ENCODE peak calls at places on chromosomes 6 and 20, in four cellular contexts. C, Y, X and B are unnamed samples.

GRCh38 chr20:63946986-63947637 is 9.1 kb downstream of the UCKL1 start:
- DNase-seq in C (no peak), Y (no peak), X (no peak), B (no peak)

GRCh38 chr20:50380697-50381040 is 129.5 kb upstream of the PTPN1 start:
- DNase-seq in C (no peak), Y (no peak), X (no peak), B (no peak)

GRCh38 chr6:119501798-119502483 is 152.4 kb upstream of the MAN1A1 start:
- DNase-seq in C (no peak), Y (no peak), X (no peak), B (no peak)

GRCh38 chr6:116564296-116564695 is 7.0 kb upstream of the RWDD1 start:
- DNase-seq in C (no peak), Y (no peak), X (no peak), B (no peak)

GRCh38 chr20:46731770-46732169 is 22.3 kb downstream of the SLC2A10 start:
- DNase-seq in C (no peak), Y (no peak), X (no peak), B (no peak)

GRCh38 chr6:12137480-12137879 is 125.4 kb downstream of the HIVEP1 start:
- DNase-seq in C (no peak), Y (no peak), X (no peak), B (no peak)

GRCh38 chr6:151494235-151494950 is 576 bp downstream of the CCDC170 start:
- DNase-seq in C (no peak), Y (no peak), X (peak; percentile 65), B (no peak)

GRCh38 chr6:75170666-75171065 is 35.2 kb downstream of the COL12A1 start:
- DNase-seq in C (no peak), Y (no peak), X (no peak), B (no peak)

GRCh38 chr6:92690997-92691599 is 728.3 kb downstream of the EPHA7 start:
- DNase-seq in C (no peak), Y (no peak), X (no peak), B (no peak)

GRCh38 chr20:45822863-45823262 is 4.2 kb downstream of the TNNC2 start:
- DNase-seq in C (no peak), Y (no peak), X (peak; percentile 68), B (no peak)

GRCh38 chr6:13302751-13303667 is 25.3 kb downstream of the TBC1D7 start:
- DNase-seq in C (no peak), Y (no peak), X (peak; percentile 86), B (no peak)

GRCh38 chr20:25211273-25211672 is 15.8 kb downstream of the ENTPD6 start:
- DNase-seq in C (no peak), Y (no peak), X (no peak), B (no peak)

GRCh38 chr6:158991017-158991723 is 8.8 kb downstream of the RSPH3 start:
- DNase-seq in C (no peak), Y (no peak), X (no peak), B (no peak)

GRCh38 chr6:85892346-85892745 is 249.7 kb upstream of the SYNCRIP start:
- DNase-seq in C (peak; percentile 4), Y (no peak), X (no peak), B (no peak)

GRCh38 chr6:33665957-33666356 is 44.8 kb downstream of the ITPR3 start:
- DNase-seq in C (no peak), Y (no peak), X (no peak), B (no peak)
- TF ChIP-seq CTCF in C (no peak), Y (no peak), X (no peak), B (no peak)

GRCh38 chr6:152671146-152671545 is 26.6 kb upstream of the MYCT1 start:
- DNase-seq in C (no peak), Y (no peak), X (no peak), B (no peak)

GRCh38 chr6:152673233-152673632 is 24.5 kb upstream of the MYCT1 start:
- DNase-seq in C (no peak), Y (no peak), X (no peak), B (no peak)

GRCh38 chr6:152669894-152670293 is 27.8 kb upstream of the MYCT1 start:
- DNase-seq in C (no peak), Y (no peak), X (no peak), B (no peak)
- TF ChIP-seq CTCF in C (peak; percentile 14), Y (no peak), X (peak; percentile 9), B (no peak)

DNA sequence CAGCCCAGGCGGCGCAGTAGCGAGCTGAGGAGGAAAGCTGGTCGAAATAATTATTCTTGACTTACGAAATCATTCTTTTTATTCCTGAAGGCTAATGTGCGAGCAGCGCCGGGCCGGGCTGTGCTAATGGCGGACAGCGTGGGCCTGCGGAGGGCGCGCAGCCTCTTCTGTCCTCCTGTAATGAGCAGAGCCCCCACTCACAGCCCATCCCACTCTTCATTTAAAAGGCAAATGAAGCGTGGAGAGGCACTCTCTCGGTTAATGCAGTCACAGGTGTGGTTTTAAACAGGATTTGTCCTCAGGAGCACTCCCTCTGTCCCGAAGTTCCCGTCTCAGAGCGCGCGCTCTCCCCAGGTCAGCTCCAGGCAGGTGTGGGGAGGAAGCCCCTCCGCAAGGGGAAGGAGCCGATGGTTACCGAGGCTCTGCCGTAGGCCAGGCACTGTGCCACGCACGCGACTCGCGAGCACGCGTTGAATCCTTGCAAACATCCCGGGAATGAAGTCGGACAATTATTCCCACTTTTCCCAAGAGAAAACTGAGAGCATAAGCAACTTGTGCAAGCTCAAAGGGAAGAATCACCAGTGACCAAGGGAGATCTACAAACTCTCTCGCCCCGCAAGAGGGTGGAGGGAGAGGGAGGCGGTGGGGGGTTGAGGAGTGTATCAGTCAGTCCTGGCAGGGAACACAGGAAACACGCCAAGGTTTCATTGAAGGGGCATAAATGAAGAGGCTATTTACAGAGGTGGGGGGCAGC is 35.5 kb upstream of the ZFAND3 start:
- DNase-seq in C (peak; percentile 49), Y (no peak), X (no peak), B (peak; percentile 19)
- TF ChIP-seq CTCF in C (no peak), Y (no peak), X (no peak), B (no peak)

GRCh38 chr6:111002350-111002749 is 20.5 kb downstream of the RPF2 start:
- DNase-seq in C (no peak), Y (no peak), X (no peak), B (no peak)

GRCh38 chr6:110996661-110997060 is 14.8 kb downstream of the RPF2 start:
- DNase-seq in C (no peak), Y (no peak), X (no peak), B (no peak)

DNA sequence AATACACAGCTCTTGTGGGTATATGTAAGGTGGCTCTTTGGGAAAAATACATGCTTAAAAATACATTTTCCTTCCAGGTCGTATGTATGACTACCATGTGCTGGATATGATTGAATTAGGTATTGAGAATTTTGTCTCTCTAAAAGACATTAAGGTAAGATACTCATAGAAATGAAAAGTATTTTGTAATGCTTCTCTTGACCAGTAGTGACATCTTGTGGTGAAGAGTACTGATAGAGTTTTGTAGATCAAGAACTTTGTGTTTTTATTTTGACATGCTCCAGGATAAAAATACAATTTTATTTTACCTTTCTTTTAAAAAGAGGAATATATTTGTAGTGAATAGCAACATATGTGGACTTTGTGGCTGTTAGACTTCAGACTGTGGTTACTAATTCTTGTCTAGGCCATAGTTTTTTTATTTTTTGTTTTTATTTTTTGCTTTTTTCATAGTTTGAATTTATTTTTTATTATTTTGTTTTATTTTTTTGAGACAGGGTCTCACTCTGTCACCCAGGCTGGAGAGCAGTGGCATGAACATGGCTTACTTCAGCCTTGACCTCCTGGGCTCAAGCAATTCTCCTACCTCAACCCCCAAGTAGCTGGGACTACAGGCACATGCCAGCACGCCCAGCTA is 17.9 kb downstream of the RPF2 start:
- DNase-seq in C (no peak), Y (no peak), X (no peak), B (no peak)
- TF ChIP-seq CTCF in C (peak; percentile 41), Y (peak; percentile 50), X (peak; percentile 18), B (no peak)

DNA sequence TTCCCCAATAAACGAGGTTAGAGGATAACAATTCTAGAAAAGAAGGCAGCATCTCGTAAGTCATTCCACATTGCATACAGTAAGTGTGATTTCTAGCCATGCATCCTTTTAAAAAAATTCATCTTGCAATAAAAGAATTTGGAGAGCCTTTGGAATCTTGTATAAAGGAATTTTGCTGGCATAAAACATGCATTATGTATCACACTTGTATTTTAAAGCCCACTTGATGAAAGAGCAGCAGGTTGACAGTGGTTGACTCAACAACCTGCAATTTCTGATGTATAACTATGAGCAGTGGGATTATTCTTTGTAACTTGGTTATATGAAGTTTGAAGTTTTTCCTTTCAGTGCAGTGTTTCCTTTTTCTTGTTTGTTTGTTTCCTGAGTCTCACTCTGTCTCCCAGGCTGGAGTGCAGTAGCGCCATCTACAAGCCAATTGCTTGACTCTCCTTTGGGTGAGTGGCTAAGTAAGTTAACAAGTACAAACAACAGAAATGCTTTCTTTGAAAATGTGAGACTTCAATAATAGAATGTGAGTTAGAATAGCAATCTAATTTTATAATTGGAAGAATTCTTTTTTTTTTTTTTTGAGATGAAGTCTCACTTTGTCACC is 39.9 kb downstream of the JARID2 start:
- DNase-seq in C (no peak), Y (no peak), X (no peak), B (no peak)
- TF ChIP-seq CTCF in C (no peak), Y (no peak), X (no peak), B (no peak)

GRCh38 chr6:57190140-57190539 is 18.0 kb downstream of the BAG2 start:
- DNase-seq in C (no peak), Y (no peak), X (no peak), B (no peak)
- TF ChIP-seq CTCF in C (no peak), Y (peak; percentile 3), X (peak; percentile 54), B (no peak)

GRCh38 chr6:170583736-170584180 is 679 bp downstream of the PDCD2 start:
- DNase-seq in C (no peak), Y (no peak), X (no peak), B (no peak)
- TF ChIP-seq CTCF in C (no peak), Y (no peak), X (no peak), B (no peak)

GRCh38 chr20:44005661-44006060 is 91.0 kb downstream of the TOX2 start:
- DNase-seq in C (no peak), Y (no peak), X (no peak), B (no peak)
- TF ChIP-seq CTCF in C (no peak), Y (no peak), X (no peak), B (no peak)